ENCODE peak calls at places on chromosomes 1 and 21, in ten cellular contexts. R, W, S, T, Q, A, L, O, V and N are unnamed samples.

GRCh38 chr1:23020731-23021130 is 1.5 kb downstream of the KDM1A start:
- DNase-seq in T (no peak), W (peak; percentile 18), R (peak; percentile 19), L (no peak), O (no peak), V (no peak), Q (no peak), S (peak; percentile 18), A (no peak), N (no peak)

GRCh38 chr1:154931940-154932487 is 4.5 kb downstream of the PMVK start:
- DNase-seq in L (no peak), R (no peak), O (peak; percentile 57), W (peak; percentile 76), A (peak; percentile 43), V (no peak), Q (no peak), T (no peak), S (no peak), N (no peak)

GRCh38 chr1:206685256-206685748 is 597 bp downstream of the MAPKAPK2 start:
- DNase-seq in O (no peak), W (no peak), T (peak; percentile 49), L (peak; percentile 54), Q (no peak), S (peak; percentile 68), A (peak; percentile 51), R (peak; percentile 34), V (no peak), N (no peak)

GRCh38 chr1:201212461-201213055 is 21.9 kb downstream of the IGFN1 start:
- DNase-seq in Q (no peak), A (no peak), L (no peak), S (no peak), W (no peak), R (no peak), O (no peak), T (no peak), V (no peak), N (no peak)

GRCh38 chr1:234093741-234094140 is 189.3 kb downstream of the SLC35F3 start:
- DNase-seq in S (no peak), A (peak; percentile 5), V (no peak), Q (no peak), O (no peak), T (no peak), W (no peak), R (no peak), L (no peak), N (no peak)

GRCh38 chr1:86965012-86965826 is 50.8 kb downstream of the HS2ST1 start:
- DNase-seq in S (peak; percentile 16), Q (no peak), A (peak; percentile 31), R (peak; percentile 36), V (no peak), T (no peak), L (no peak), W (peak; percentile 25), O (peak; percentile 4), N (no peak)

GRCh38 chr1:115969509-115969908 is 6.8 kb upstream of the SLC22A15 start:
- DNase-seq in A (peak; percentile 30), O (no peak), R (no peak), W (no peak), V (no peak), L (no peak), S (no peak), Q (no peak), T (no peak), N (no peak)

GRCh38 chr1:175332515-175332914 is 139.9 kb upstream of the KIAA0040 start:
- DNase-seq in W (no peak), S (no peak), O (no peak), T (no peak), A (no peak), R (no peak), V (no peak), L (no peak), Q (no peak), N (no peak)

GRCh38 chr1:228339766-228340685 is 66.6 kb downstream of the TRIM11 start:
- DNase-seq in S (no peak), L (peak; percentile 6), O (no peak), W (no peak), A (no peak), R (no peak), Q (peak; percentile 64), T (no peak), V (no peak), N (peak; percentile 80)

GRCh38 chr21:44377922-44378645 is 24.7 kb downstream of the TRPM2 start:
- DNase-seq in O (no peak), Q (peak; percentile 58), S (no peak), W (no peak), T (no peak), V (no peak), R (no peak), A (no peak), L (no peak), N (no peak)